ENCODE peak calls at places on chromosomes 2 and 18, in four cellular contexts. A is GM23338, Y is HepG2, C is K562. R is an unnamed sample. For H4K20me1, the result is how much of the 10 kb centered on the place peaks cover.

GRCh38 chr2:30756051-30756719 is 51.1 kb downstream of the CAPN13 start:
- DNase-seq in A (no peak), Y (peak), C (peak), R (peak)

GRCh38 chr2:20589975-20590703 is 60.8 kb downstream of the HS1BP3 start:
- DNase-seq in A (no peak), Y (no peak), C (no peak), R (no peak)

GRCh38 chr18:73636355-73636754 is 511.3 kb downstream of the FBXO15 start:
- DNase-seq in A (no peak), Y (no peak), C (no peak), R (no peak)

GRCh38 chr2:233828546-233829192 is 25.7 kb downstream of the HJURP start:
- DNase-seq in A (no peak), Y (no peak), C (no peak), R (no peak)

GRCh38 chr2:237763812-237764211 is 34.8 kb upstream of the RBM44 start:
- DNase-seq in A (no peak), Y (no peak), C (no peak), R (no peak)

GRCh38 chr2:120508581-120509041 is 162.7 kb downstream of the INHBB start:
- DNase-seq in A (no peak), Y (no peak), C (no peak), R (peak)

GRCh38 chr2:42010743-42011298 is 37.0 kb upstream of the PKDCC start:
- DNase-seq in A (no peak), Y (no peak), C (no peak), R (peak)

GRCh38 chr2:216594081-216594480 is 39.1 kb upstream of the IGFBP2 start:
- DNase-seq in A (no peak), Y (no peak), C (no peak), R (no peak)

GRCh38 chr2:50291535-50291934 is 740.4 kb downstream of the NRXN1 start:
- DNase-seq in A (no peak), Y (no peak), C (no peak), R (no peak)

GRCh38 chr2:213336253-213336770 is 52.0 kb downstream of the SPAG16 start:
- DNase-seq in A (no peak), Y (no peak), C (no peak), R (no peak)

GRCh38 chr18:63850010-63850409 is 37.5 kb upstream of the SERPINB2 start:
- DNase-seq in A (peak), Y (peak), C (no peak), R (peak)

GRCh38 chr2:216661639-216662375 is 28.6 kb downstream of the IGFBP2 start:
- DNase-seq in A (no peak), Y (peak), C (no peak), R (no peak)

GRCh38 chr18:48742304-48742703 is 203.5 kb downstream of the CTIF start:
- DNase-seq in A (no peak), Y (no peak), C (no peak), R (no peak)

GRCh38 chr2:172249336-172249735 is 146.6 kb upstream of the DLX2 start:
- DNase-seq in A (no peak), Y (no peak), C (no peak), R (no peak)

GRCh38 chr2:200703132-200703925 is 108.4 kb upstream of the BZW1 start:
- DNase-seq in A (peak), Y (peak), C (no peak), R (peak)

GRCh38 chr2:147639891-147640290 is 204.9 kb upstream of the ACVR2A start:
- DNase-seq in A (no peak), Y (no peak), C (no peak), R (no peak)

GRCh38 chr2:186771395-186771794 is 77.5 kb downstream of the FAM171B start:
- DNase-seq in A (peak), Y (no peak), C (no peak), R (peak)

GRCh38 chr18:57780318-57781127 is 22.6 kb downstream of the ATP8B1 start:
- DNase-seq in A (no peak), Y (no peak), C (no peak), R (peak)

GRCh38 chr18:25289040-25289631 is 62.8 kb downstream of the ZNF521 start:
- DNase-seq in A (no peak), Y (no peak), C (no peak), R (no peak)

GRCh38 chr2:59259913-59260312 is 1018.8 kb upstream of the FANCL start:
- DNase-seq in A (no peak), Y (no peak), C (no peak), R (no peak)

GRCh38 chr2:230717595-230717994 is 5.0 kb downstream of the CAB39 start:
- DNase-seq in A (peak), Y (no peak), C (no peak), R (no peak)

GRCh38 chr2:187126247-187127005 is 277.5 kb upstream of the ZSWIM2 start:
- DNase-seq in A (no peak), Y (no peak), C (no peak), R (no peak)

GRCh38 chr18:60010513-60010912 is 110.7 kb downstream of the PMAIP1 start:
- DNase-seq in A (no peak), Y (no peak), C (no peak), R (no peak)

GRCh38 chr2:38190542-38191218 is 114.7 kb upstream of the CYP1B1 start:
- DNase-seq in A (no peak), Y (no peak), C (no peak), R (no peak)

GRCh38 chr2:23009545-23010149 is 375.3 kb upstream of the KLHL29 start:
- DNase-seq in A (no peak), Y (no peak), C (no peak), R (no peak)

GRCh38 chr2:12107849-12108420 is 361.5 kb downstream of the LPIN1 start:
- DNase-seq in A (no peak), Y (no peak), C (no peak), R (no peak)

GRCh38 chr2:84938194-84938879 is 32.6 kb upstream of the KCMF1 start:
- DNase-seq in A (no peak), Y (peak), C (no peak), R (peak)

GRCh38 chr2:75342504-75343175 is 143.3 kb upstream of the TACR1 start:
- DNase-seq in A (no peak), Y (no peak), C (no peak), R (no peak)

GRCh38 chr2:24875901-24876300 is 44.1 kb downstream of the ADCY3 start:
- DNase-seq in A (no peak), Y (no peak), C (no peak), R (no peak)

DNA sequence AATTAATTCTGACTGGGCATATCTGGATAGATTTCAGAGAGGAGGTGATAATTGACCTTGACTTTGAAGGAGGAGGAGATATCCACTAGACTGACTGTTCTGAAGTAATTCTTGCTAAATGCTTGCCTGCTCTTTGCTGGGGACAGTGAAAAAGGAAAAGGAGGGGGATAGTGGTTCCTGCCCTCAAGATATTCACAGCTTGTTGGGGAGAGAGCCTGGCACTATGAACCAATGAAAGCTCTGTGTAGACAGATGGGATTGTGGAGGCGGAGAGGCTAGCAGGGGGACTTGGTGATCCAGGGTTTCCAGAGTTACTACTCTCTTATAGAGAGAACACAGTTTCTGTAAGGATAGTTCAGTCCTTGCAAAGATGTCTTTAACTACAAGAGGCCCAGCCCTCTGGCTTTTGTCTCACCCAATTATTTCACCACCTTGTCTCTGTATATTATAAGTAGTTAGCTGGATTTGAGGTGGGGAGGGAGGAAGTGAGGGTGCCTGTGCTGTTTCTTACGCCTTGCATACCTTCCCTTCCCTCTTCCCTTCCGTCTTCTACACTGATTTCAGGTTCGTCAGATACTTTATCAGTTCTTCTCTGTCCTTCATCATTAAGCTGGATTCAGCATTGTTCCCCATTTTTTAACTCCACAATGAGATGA is 190.4 kb downstream of the PRKCE start:
- DNase-seq in A (no peak), Y (no peak), C (no peak), R (no peak)
- H4K20me1 ChIP-seq in A (under half), Y (under half), C (under half), R (under half)

DNA sequence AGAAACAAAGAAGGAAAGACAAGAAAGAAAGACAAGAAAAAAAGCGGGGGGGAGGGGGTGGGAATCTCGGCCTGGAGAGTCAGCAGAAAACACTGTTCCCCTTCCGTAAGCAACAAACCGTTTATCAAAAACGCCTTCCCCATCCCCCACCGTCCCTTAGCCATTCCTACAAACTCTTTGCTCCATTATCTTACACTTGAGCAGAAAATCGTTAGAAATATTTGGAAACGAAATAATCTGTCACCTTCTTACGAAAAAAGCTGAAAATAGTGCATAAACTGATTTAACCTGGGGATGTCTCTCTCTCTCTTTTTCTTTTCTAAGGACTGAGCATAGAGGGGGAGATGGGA is 3.2 kb downstream of the PTGR3 start:
- DNase-seq in A (peak), Y (no peak), C (peak), R (no peak)
- H4K20me1 ChIP-seq in A (under half), Y (under half), C (under half), R (under half)

GRCh38 chr2:223751012-223751411 is 86.4 kb downstream of the AP1S3 start:
- DNase-seq in A (no peak), Y (peak), C (no peak), R (no peak)

GRCh38 chr2:223759569-223760430 is 77.6 kb downstream of the AP1S3 start:
- DNase-seq in A (no peak), Y (peak), C (no peak), R (peak)

GRCh38 chr2:223758131-223758840 is 79.1 kb downstream of the AP1S3 start:
- DNase-seq in A (no peak), Y (no peak), C (no peak), R (no peak)

GRCh38 chr2:223753940-223754339 is 83.4 kb downstream of the AP1S3 start:
- DNase-seq in A (no peak), Y (peak), C (no peak), R (no peak)
- H4K20me1 ChIP-seq in A (under half), Y (under half), C (under half), R (under half)

DNA sequence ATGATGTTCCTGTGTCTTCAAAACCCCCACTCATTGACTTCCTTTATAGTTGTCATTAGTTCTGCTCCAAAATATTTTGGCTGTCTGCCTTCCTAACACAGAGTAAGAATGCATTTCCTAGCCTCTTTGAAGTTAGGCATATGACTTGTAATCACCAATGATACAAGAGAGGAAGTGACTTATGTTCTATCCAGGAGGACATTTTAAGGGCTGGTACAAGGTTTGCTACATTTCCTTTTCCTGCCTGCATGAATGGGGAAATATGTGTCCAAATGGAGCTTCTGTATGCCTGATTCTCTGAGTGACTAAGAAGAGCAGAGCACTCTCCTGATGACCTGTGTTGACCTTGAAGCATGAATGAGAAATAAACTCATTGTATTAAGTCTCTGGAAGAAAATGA is 115.1 kb downstream of the PLCL1 start:
- DNase-seq in A (no peak), Y (no peak), C (no peak), R (no peak)
- H4K20me1 ChIP-seq in A (under half), Y (under half), C (under half), R (under half)

GRCh38 chr2:73238976-73239375 is 4.9 kb downstream of the CCT7 start:
- DNase-seq in A (no peak), Y (no peak), C (no peak), R (no peak)
- H4K20me1 ChIP-seq in A (half or more), Y (half or more), C (half or more), R (half or more)

GRCh38 chr2:9239616-9240015 is 33.0 kb downstream of the ASAP2 start:
- DNase-seq in A (no peak), Y (no peak), C (no peak), R (no peak)
- H4K20me1 ChIP-seq in A (under half), Y (under half), C (under half), R (under half)